ENCODE peak calls at places on chromosomes 6 and 20, in six cellular contexts. L, R, M, H, Z and O are unnamed samples.

GRCh38 chr6:82067021-82067420 is 180.5 kb downstream of the IBTK start:
- DNase-seq in L (no peak), R (no peak), M (no peak), H (peak), Z (peak), O (no peak)

GRCh38 chr6:132341646-132342045 is 59.6 kb downstream of the MOXD1 start:
- DNase-seq in L (no peak), R (no peak), M (no peak), H (no peak), Z (no peak), O (no peak)

GRCh38 chr20:16530201-16530681 is 43.0 kb downstream of the KIF16B start:
- DNase-seq in L (peak), R (no peak), M (peak), H (no peak), Z (peak), O (no peak)

GRCh38 chr20:37007898-37008649 is 56.6 kb upstream of the SAMHD1 start:
- DNase-seq in L (no peak), R (no peak), M (peak), H (no peak), Z (no peak), O (no peak)

GRCh38 chr6:72321741-72322140 is 300.1 kb upstream of the KCNQ5 start:
- DNase-seq in L (no peak), R (no peak), M (no peak), H (no peak), Z (no peak), O (no peak)

GRCh38 chr20:20568604-20569205 is 143.7 kb downstream of the RALGAPA2 start:
- DNase-seq in L (no peak), R (peak), M (peak), H (no peak), Z (no peak), O (no peak)

GRCh38 chr6:42313941-42314570 is 96.4 kb upstream of the MRPS10 start:
- DNase-seq in L (no peak), R (peak), M (no peak), H (no peak), Z (no peak), O (no peak)

GRCh38 chr6:168496932-168497331 is 55.9 kb downstream of the SMOC2 start:
- DNase-seq in L (no peak), R (no peak), M (no peak), H (no peak), Z (no peak), O (no peak)

GRCh38 chr20:12555369-12555768 is 453.4 kb upstream of the SPTLC3 start:
- DNase-seq in L (no peak), R (no peak), M (no peak), H (no peak), Z (no peak), O (no peak)

GRCh38 chr20:34311118-34312023 is 8.2 kb upstream of the AHCY start:
- DNase-seq in L (peak), R (no peak), M (peak), H (no peak), Z (peak), O (no peak)

GRCh38 chr6:144744720-144745119 is 459.6 kb downstream of the UTRN start:
- DNase-seq in L (no peak), R (no peak), M (peak), H (no peak), Z (no peak), O (no peak)

GRCh38 chr6:133202610-133203343 is 38.4 kb upstream of the EYA4 start:
- DNase-seq in L (no peak), R (no peak), M (no peak), H (no peak), Z (no peak), O (no peak)

GRCh38 chr20:46651091-46651962 is at the start of gene SLC13A3:
- DNase-seq in L (peak), R (no peak), M (peak), H (no peak), Z (no peak), O (no peak)

GRCh38 chr6:78308025-78308424 is 559.3 kb upstream of the IRAK1BP1 start:
- DNase-seq in L (no peak), R (no peak), M (no peak), H (no peak), Z (no peak), O (no peak)

GRCh38 chr6:170046786-170047626 is 243.9 kb downstream of the DLL1 start:
- DNase-seq in L (peak), R (no peak), M (no peak), H (no peak), Z (peak), O (peak)

GRCh38 chr20:31666258-31667042 is 28.7 kb downstream of the COX4I2 start:
- DNase-seq in L (no peak), R (peak), M (no peak), H (no peak), Z (peak), O (peak)

GRCh38 chr6:113416166-113416565 is 441.0 kb upstream of the MARCKS start:
- DNase-seq in L (no peak), R (no peak), M (no peak), H (no peak), Z (no peak), O (no peak)

DNA sequence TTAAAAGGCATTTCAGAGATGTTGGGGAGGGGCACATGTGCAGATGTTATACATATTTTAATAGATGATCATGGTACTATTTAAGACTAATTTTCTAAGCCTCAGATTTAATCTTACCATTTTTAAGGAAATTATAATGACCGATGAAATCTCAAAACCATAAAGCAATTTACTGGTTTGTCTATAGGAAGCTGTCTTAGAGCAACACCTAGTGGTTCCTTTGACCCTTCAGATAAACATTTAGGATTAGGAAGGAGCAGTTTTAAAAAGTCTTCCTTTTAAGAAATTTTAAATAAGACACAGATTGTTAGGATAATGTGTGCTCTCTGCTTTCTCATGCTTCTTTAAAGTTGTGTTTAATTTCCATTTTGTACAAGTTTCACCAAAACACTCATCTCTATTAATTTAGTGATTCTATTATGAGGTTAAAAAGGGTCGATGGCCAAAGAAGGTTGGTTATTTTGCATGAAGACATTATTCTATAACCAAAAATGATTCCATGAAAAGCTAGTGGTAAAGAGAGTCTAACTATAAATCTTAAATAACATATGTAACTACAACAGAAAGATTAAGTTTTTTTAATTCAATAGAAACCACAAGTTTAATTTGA is 376.4 kb downstream of the HACE1 start:
- DNase-seq in L (no peak), R (no peak), M (peak), H (no peak), Z (no peak), O (no peak)
- TF ChIP-seq CTCF in L (no peak), R (no peak), M (peak), H (no peak), Z (peak), O (no peak)

DNA sequence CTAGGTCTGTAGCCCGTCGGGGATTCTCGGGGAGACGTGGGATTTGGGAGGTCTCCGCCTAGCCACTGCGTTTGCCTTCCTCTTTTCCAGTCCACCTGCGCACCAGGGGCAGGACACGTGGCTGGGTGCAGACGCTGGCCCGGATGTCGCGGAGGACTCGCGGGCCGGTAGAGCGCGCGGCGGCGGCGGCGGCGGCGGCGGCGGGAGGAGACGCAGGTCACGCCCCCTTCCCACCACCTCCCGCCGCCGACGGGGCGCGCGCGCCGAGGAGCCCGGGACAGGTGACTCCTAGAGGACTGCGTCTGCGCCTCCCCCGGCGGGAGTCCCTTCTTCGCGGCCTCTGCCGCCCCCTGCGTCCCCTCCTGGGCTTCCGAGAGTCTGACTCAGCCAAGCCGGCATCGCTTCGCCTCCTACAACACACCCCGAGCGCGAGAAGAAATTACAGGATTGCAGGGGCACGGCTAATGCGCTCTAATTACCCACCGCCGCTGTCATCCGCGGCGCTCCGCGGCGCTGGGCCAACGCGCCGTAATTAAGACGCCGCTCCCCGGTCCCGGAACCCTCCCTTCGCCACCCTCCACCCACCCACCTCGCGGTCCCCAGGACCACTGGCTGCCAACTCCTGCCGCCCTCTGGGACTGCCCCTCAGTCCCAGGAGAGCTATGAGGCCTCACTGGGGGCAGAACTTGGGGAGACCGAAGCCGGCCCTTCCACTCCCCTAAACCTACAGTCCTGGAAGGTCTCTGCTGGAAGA is 124.5 kb downstream of the MRPL14 start:
- DNase-seq in L (peak), R (no peak), M (no peak), H (no peak), Z (peak), O (no peak)
- TF ChIP-seq POLR2AphosphoS5 in L (no peak), R (no peak), M (no peak), H (no peak), Z (no peak), O (no peak)

GRCh38 chr6:111712398-111712797 is 106.7 kb upstream of the TRAF3IP2 start:
- DNase-seq in L (peak), R (no peak), M (no peak), H (no peak), Z (no peak), O (no peak)
- TF ChIP-seq EP300 in L (no peak), R (no peak), M (no peak), H (no peak), Z (no peak), O (no peak)

GRCh38 chr6:158751842-158752424 is 67.2 kb downstream of the EZR start:
- DNase-seq in L (no peak), R (no peak), M (no peak), H (no peak), Z (peak), O (no peak)

GRCh38 chr6:158754738-158755137 is 64.4 kb downstream of the EZR start:
- DNase-seq in L (no peak), R (no peak), M (no peak), H (no peak), Z (no peak), O (no peak)

GRCh38 chr6:158751192-158751591 is 68.0 kb downstream of the EZR start:
- DNase-seq in L (no peak), R (no peak), M (no peak), H (no peak), Z (no peak), O (no peak)

GRCh38 chr6:158753826-158754225 is 65.3 kb downstream of the EZR start:
- DNase-seq in L (no peak), R (no peak), M (no peak), H (no peak), Z (no peak), O (no peak)

DNA sequence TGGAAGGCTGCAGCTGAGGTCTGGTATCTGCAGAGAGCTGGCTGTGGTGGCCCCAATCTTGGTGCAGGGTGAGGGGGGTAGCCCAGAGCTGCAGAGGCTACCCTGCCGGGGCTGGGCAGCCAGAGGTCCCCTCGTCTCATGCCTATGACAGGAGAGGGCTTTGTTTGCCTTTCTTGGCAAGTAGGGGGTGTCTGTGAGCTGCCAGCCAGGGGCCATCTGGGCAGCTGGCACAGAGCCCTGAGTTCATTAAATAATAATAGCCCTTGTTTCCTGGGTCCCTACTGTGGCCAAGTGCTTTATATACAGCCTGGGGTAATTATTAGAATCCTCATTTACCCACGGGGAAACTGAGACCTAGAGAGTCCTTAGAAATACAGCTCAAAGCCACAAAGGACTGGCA is 66.6 kb downstream of the EZR start:
- DNase-seq in L (peak), R (no peak), M (no peak), H (no peak), Z (no peak), O (peak)
- TF ChIP-seq CTCF in L (no peak), R (no peak), M (no peak), H (peak), Z (no peak), O (no peak)

GRCh38 chr6:38975621-38976049 is 72.9 kb upstream of the GLP1R start:
- DNase-seq in L (no peak), R (no peak), M (no peak), H (no peak), Z (no peak), O (no peak)

GRCh38 chr6:38968702-38969149 is 79.9 kb upstream of the GLP1R start:
- DNase-seq in L (no peak), R (no peak), M (no peak), H (no peak), Z (no peak), O (no peak)

GRCh38 chr6:38977101-38977500 is 71.5 kb upstream of the GLP1R start:
- DNase-seq in L (no peak), R (no peak), M (no peak), H (no peak), Z (no peak), O (no peak)

GRCh38 chr6:38974389-38975133 is 74.0 kb upstream of the GLP1R start:
- DNase-seq in L (no peak), R (no peak), M (no peak), H (no peak), Z (no peak), O (no peak)

DNA sequence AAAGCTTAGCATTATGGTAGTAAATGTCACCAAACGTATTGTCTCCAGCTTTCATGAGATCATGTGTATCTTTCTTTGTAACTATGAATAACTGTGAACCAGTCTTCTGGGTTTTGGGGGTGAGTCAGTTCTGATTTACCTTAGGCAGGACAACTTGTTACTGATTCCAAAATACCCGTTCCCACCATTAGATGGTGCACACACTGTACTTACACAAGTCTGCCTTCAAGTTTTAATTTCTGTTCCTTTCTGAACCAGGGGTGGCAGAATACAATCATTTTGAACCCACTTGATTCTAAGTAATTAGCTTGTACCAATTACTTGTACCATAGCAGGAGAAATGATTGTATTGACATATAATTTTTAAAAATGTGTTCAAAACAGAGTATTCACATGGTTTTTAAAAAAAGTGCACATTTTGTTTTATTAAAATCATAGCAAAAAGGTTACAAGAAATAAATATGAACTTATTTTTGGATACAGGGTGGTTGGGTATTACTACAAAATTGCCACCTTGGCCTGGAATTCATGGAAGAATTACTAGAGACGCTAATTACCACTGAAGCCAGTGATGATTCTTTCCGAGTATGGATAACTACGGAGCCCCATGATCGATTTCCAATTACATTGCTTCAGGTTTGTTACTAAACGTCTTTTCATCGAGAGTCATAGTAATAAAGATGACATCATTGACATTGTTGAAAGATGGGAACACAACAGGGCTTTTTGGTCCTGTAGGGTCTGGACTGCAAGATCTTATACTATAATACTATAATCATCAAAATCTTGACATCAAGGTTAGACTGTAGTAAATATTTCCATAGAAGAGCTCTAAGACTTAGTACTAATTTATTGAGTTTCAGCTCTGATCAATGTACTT is 75.2 kb upstream of the GLP1R start:
- DNase-seq in L (no peak), R (peak), M (peak), H (peak), Z (no peak), O (no peak)
- TF ChIP-seq POLR2AphosphoS5 in L (no peak), R (no peak), M (no peak), H (no peak), Z (no peak), O (no peak)